ENCODE peak calls at places on chromosomes 7 and 10, in ten cellular contexts. N, A, H, X, R, M, O, U, C and W are unnamed samples.

GRCh38 chr10:114874827-114875541 is 53.4 kb downstream of the FHIP2A start:
- DNase-seq in X (peak), A (no peak), N (no peak), C (no peak), M (no peak), H (peak), R (no peak), U (no peak), O (no peak), W (no peak)

GRCh38 chr7:79653136-79653631 is 199.7 kb upstream of the MAGI2 start:
- DNase-seq in N (no peak), H (no peak), U (no peak), C (no peak), X (no peak), A (no peak), O (no peak), R (no peak), M (no peak), W (no peak)

GRCh38 chr7:29879609-29880008 is 73.3 kb downstream of the WIPF3 start:
- DNase-seq in O (no peak), N (no peak), R (no peak), C (no peak), A (peak), H (no peak), M (no peak), U (peak), X (no peak), W (peak)

GRCh38 chr10:95688648-95689047 is 5.1 kb downstream of the TCTN3 start:
- DNase-seq in C (no peak), R (no peak), N (no peak), X (no peak), U (no peak), M (no peak), O (no peak), H (no peak), A (no peak), W (no peak)

GRCh38 chr10:36489928-36490279 is 635.5 kb upstream of the ANKRD30A start:
- DNase-seq in H (no peak), R (no peak), C (no peak), X (no peak), N (no peak), O (no peak), U (peak), A (peak), M (no peak), W (no peak)

GRCh38 chr10:12448729-12449391 is 99.5 kb downstream of the CAMK1D start:
- DNase-seq in H (peak), C (peak), R (no peak), M (no peak), N (no peak), U (peak), O (peak), X (no peak), A (peak), W (peak)

GRCh38 chr7:150972094-150972493 is 6.0 kb downstream of the KCNH2 start:
- DNase-seq in H (no peak), M (peak), A (no peak), R (peak), N (peak), O (peak), X (no peak), U (no peak), C (no peak), W (no peak)

GRCh38 chr7:2478387-2478760 is 2.2 kb upstream of the GRIFIN start:
- DNase-seq in M (peak), R (no peak), U (peak), O (peak), A (no peak), H (no peak), X (peak), C (peak), N (no peak), W (peak)

GRCh38 chr7:147885906-147886305 is 704.7 kb upstream of the C7orf33 start:
- DNase-seq in N (no peak), R (no peak), C (no peak), O (peak), U (no peak), H (no peak), A (no peak), M (no peak), X (no peak), W (no peak)

GRCh38 chr7:41955475-41956243 is 252.8 kb upstream of the INHBA start:
- DNase-seq in X (peak), N (no peak), H (no peak), O (peak), R (no peak), U (peak), M (peak), A (peak), C (peak), W (peak)

GRCh38 chr10:117537436-117537903 is 5.1 kb upstream of the EMX2 start:
- DNase-seq in M (no peak), R (no peak), U (no peak), O (no peak), C (no peak), X (peak), N (no peak), H (peak), A (no peak), W (no peak)

GRCh38 chr7:116280803-116281202 is 70.5 kb downstream of the TES start:
- DNase-seq in U (no peak), O (no peak), X (no peak), M (no peak), C (no peak), R (no peak), A (no peak), N (no peak), H (no peak), W (no peak)

GRCh38 chr10:3566627-3567026 is 218.4 kb downstream of the KLF6 start:
- DNase-seq in X (no peak), N (no peak), O (no peak), M (no peak), R (no peak), A (no peak), U (no peak), H (no peak), C (no peak), W (no peak)

GRCh38 chr7:11951909-11952308 is 119.9 kb upstream of the THSD7A start:
- DNase-seq in M (no peak), C (no peak), H (no peak), N (no peak), O (no peak), U (peak), A (peak), X (no peak), R (no peak), W (peak)

GRCh38 chr7:50416509-50417299 is 33.4 kb downstream of the FIGNL1 start:
- DNase-seq in H (no peak), N (no peak), X (no peak), U (no peak), O (peak), R (no peak), A (no peak), M (no peak), C (no peak), W (no peak)

GRCh38 chr7:139299296-139299695 is 41.8 kb upstream of the FMC1 start:
- DNase-seq in M (no peak), U (no peak), A (no peak), H (no peak), O (no peak), N (no peak), X (no peak), C (no peak), R (no peak), W (no peak)

GRCh38 chr10:58017719-58018367 is 249.9 kb downstream of the IPMK start:
- DNase-seq in A (peak), N (no peak), M (no peak), R (no peak), O (no peak), C (peak), U (peak), H (no peak), X (no peak), W (peak)

GRCh38 chr10:107583974-107584373 is 419.5 kb upstream of the SORCS1 start:
- DNase-seq in C (no peak), R (no peak), A (no peak), X (no peak), N (no peak), O (no peak), U (no peak), H (no peak), M (no peak), W (no peak)

GRCh38 chr7:39536926-39537325 is 29.3 kb upstream of the YAE1 start:
- DNase-seq in O (no peak), M (no peak), X (no peak), A (no peak), C (no peak), R (no peak), U (no peak), H (no peak), N (no peak), W (no peak)